ENCODE peak calls at places on chromosomes 11 and 22, in four cellular contexts. One of them, this sample, is unnamed. For H3K27me3, the result is how much of the 10 kb centered on the place peaks cover.

GRCh38 chr11:134504146-134504905 is 92.3 kb upstream of the B3GAT1 start:
- DNase-seq in upper lobe of right lung: peak
- DNase-seq in spleen: peak
- DNase-seq in esophagus muscularis mucosa: no peak
- DNase-seq in this sample: no peak

GRCh38 chr22:43737150-43737828 is 74.8 kb downstream of the EFCAB6 start:
- DNase-seq in upper lobe of right lung: no peak
- DNase-seq in esophagus muscularis mucosa: peak
- DNase-seq in spleen: no peak
- DNase-seq in this sample: no peak

GRCh38 chr11:134667175-134667500 is 255.1 kb upstream of the B3GAT1 start:
- DNase-seq in esophagus muscularis mucosa: peak
- DNase-seq in upper lobe of right lung: no peak
- DNase-seq in spleen: no peak
- DNase-seq in this sample: no peak

GRCh38 chr11:128919192-128919591 is 23.5 kb downstream of the TP53AIP1 start:
- DNase-seq in upper lobe of right lung: no peak
- DNase-seq in esophagus muscularis mucosa: no peak
- DNase-seq in spleen: peak
- DNase-seq in this sample: no peak

GRCh38 chr11:111920908-111921307 is 2.2 kb downstream of the C11orf52 start:
- DNase-seq in spleen: no peak
- DNase-seq in esophagus muscularis mucosa: no peak
- DNase-seq in upper lobe of right lung: no peak
- DNase-seq in this sample: no peak

GRCh38 chr22:29277927-29278326 is 9.9 kb downstream of the EWSR1 start:
- DNase-seq in upper lobe of right lung: no peak
- DNase-seq in esophagus muscularis mucosa: no peak
- DNase-seq in spleen: no peak
- DNase-seq in this sample: no peak

GRCh38 chr11:11519184-11519583 is 102.6 kb downstream of the GALNT18 start:
- DNase-seq in upper lobe of right lung: no peak
- DNase-seq in spleen: no peak
- DNase-seq in esophagus muscularis mucosa: no peak
- DNase-seq in this sample: no peak

GRCh38 chr11:125062196-125062930 is 742 bp upstream of the SLC37A2 start:
- DNase-seq in upper lobe of right lung: no peak
- DNase-seq in esophagus muscularis mucosa: peak
- DNase-seq in spleen: no peak
- DNase-seq in this sample: no peak

GRCh38 chr22:50620861-50621490 is 7.0 kb downstream of the ARSA start:
- DNase-seq in esophagus muscularis mucosa: no peak
- DNase-seq in upper lobe of right lung: peak
- DNase-seq in spleen: peak
- DNase-seq in this sample: peak

GRCh38 chr22:45964926-45965564 is 11.9 kb downstream of the WNT7B start:
- DNase-seq in spleen: no peak
- DNase-seq in esophagus muscularis mucosa: no peak
- DNase-seq in upper lobe of right lung: no peak
- DNase-seq in this sample: no peak

GRCh38 chr22:20159088-20159487 is 8.2 kb upstream of the CCDC188 start:
- DNase-seq in upper lobe of right lung: no peak
- DNase-seq in spleen: no peak
- DNase-seq in esophagus muscularis mucosa: no peak
- DNase-seq in this sample: no peak

GRCh38 chr11:57072640-57073039 is 83.9 kb downstream of the OR5AK2 start:
- DNase-seq in spleen: no peak
- DNase-seq in esophagus muscularis mucosa: no peak
- DNase-seq in upper lobe of right lung: no peak
- DNase-seq in this sample: no peak

GRCh38 chr22:46587492-46588278 is 32.5 kb upstream of the GRAMD4 start:
- DNase-seq in spleen: peak
- DNase-seq in esophagus muscularis mucosa: no peak
- DNase-seq in upper lobe of right lung: peak
- DNase-seq in this sample: peak

GRCh38 chr11:28835790-28836189 is 727.6 kb downstream of the METTL15 start:
- DNase-seq in upper lobe of right lung: no peak
- DNase-seq in esophagus muscularis mucosa: no peak
- DNase-seq in spleen: no peak
- DNase-seq in this sample: no peak

GRCh38 chr11:118791961-118792578 is 1.1 kb upstream of the DDX6 start:
- DNase-seq in spleen: no peak
- DNase-seq in esophagus muscularis mucosa: no peak
- DNase-seq in upper lobe of right lung: peak
- DNase-seq in this sample: peak

GRCh38 chr11:37988031-37988430 is 1390.0 kb upstream of the RAG2 start:
- DNase-seq in esophagus muscularis mucosa: no peak
- DNase-seq in spleen: no peak
- DNase-seq in upper lobe of right lung: no peak
- DNase-seq in this sample: no peak

GRCh38 chr22:49810363-49811013 is 17.2 kb downstream of the BRD1 start:
- DNase-seq in spleen: no peak
- DNase-seq in upper lobe of right lung: no peak
- DNase-seq in esophagus muscularis mucosa: no peak
- DNase-seq in this sample: no peak

GRCh38 chr11:58788355-58789023 is 56.0 kb downstream of the GLYATL2 start:
- DNase-seq in esophagus muscularis mucosa: no peak
- DNase-seq in upper lobe of right lung: no peak
- DNase-seq in spleen: no peak
- DNase-seq in this sample: peak

GRCh38 chr11:20342347-20343279 is 20.9 kb upstream of the HTATIP2 start:
- DNase-seq in upper lobe of right lung: no peak
- DNase-seq in esophagus muscularis mucosa: no peak
- DNase-seq in spleen: no peak
- DNase-seq in this sample: no peak

GRCh38 chr11:130428692-130429681 is 578 bp upstream of the ADAMTS8 start:
- DNase-seq in esophagus muscularis mucosa: no peak
- DNase-seq in spleen: no peak
- DNase-seq in upper lobe of right lung: no peak
- DNase-seq in this sample: no peak

GRCh38 chr11:44601471-44602370 is 36.3 kb downstream of the CD82 start:
- DNase-seq in upper lobe of right lung: no peak
- DNase-seq in esophagus muscularis mucosa: no peak
- DNase-seq in spleen: peak
- DNase-seq in this sample: peak

GRCh38 chr11:12863605-12864121 is 145.5 kb upstream of the RASSF10 start:
- DNase-seq in upper lobe of right lung: no peak
- DNase-seq in esophagus muscularis mucosa: no peak
- DNase-seq in spleen: no peak
- DNase-seq in this sample: no peak
- H3K4me3 ChIP-seq in upper lobe of right lung: no peak
- H3K4me3 ChIP-seq in esophagus muscularis mucosa: no peak
- H3K4me3 ChIP-seq in spleen: no peak
- H3K4me3 ChIP-seq in this sample: no peak

DNA sequence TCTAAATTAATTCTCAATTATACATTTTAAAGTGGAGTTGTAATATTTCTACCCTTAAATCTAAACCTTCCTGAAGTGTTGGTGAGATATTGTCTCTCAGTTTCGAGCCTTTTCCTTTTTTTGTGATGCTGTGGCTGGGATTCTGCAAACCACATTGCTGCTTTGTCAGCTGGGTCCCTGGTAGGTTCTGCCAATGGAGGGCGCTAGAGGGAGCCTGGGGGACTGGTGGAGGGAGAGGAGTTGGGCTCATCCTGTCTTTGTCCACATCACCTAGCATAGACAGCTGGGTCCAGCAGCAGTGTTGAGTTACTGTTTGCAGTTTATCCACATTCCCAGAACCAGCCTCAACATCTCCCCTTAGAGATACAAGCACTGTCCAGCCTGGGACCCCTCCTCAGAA is 41.0 kb downstream of the TRAF6 start:
- DNase-seq in spleen: no peak
- DNase-seq in esophagus muscularis mucosa: no peak
- DNase-seq in upper lobe of right lung: no peak
- DNase-seq in this sample: no peak
- TF ChIP-seq CTCF in spleen: no peak
- TF ChIP-seq CTCF in esophagus muscularis mucosa: no peak
- TF ChIP-seq CTCF in upper lobe of right lung: peak
- TF ChIP-seq CTCF in this sample: peak

DNA sequence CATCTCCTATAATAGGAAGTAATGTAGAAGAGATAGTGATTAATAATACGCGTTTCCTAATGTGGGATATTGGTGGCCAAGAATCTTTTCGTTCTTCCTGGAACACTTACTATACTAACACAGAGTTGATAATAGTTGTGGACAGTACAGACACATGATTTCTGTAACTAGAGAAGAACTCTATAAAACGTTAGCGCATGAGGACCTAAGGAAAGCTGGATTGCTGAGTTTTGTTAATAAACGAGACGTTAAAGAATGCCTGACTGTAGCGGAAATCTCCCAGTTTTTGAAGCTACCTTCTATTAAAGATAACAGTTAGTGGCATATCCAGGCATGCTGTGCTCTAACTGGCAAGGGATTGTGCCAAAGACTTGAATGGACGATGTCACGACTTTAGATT is 83.3 kb downstream of the GGT1 start:
- DNase-seq in upper lobe of right lung: no peak
- DNase-seq in esophagus muscularis mucosa: no peak
- DNase-seq in spleen: no peak
- DNase-seq in this sample: no peak
- H3K27me3 ChIP-seq in upper lobe of right lung: under half
- H3K27me3 ChIP-seq in esophagus muscularis mucosa: under half
- H3K27me3 ChIP-seq in spleen: under half
- H3K27me3 ChIP-seq in this sample: under half

DNA sequence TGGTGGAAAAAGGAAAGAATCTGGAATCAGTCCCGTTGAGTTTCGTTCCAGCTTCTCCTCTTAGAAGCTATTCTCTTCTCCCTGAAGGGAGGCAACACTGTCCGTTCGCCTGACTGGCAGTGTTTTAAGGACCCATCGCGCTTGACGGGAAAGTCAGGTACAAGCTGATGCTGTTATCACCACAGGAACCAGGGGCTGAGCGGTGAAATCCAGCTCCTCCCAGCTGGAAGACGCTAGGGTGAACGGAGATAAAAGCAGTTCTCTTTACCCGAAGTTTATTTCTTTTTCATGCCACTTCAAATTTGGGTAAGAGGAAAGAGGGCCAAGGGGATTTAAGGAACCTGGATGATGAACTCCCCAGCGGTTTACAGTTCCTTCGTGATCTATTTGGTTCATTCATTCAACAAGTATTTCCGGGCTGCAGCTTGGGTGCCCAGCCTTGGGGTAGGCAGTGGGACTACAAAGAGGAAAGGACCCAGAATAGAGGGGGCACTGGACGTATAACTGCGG is 551 bp upstream of the DEUP1 start:
- DNase-seq in spleen: no peak
- DNase-seq in esophagus muscularis mucosa: no peak
- DNase-seq in upper lobe of right lung: no peak
- DNase-seq in this sample: no peak
- H3K4me3 ChIP-seq in spleen: peak
- H3K4me3 ChIP-seq in esophagus muscularis mucosa: peak
- H3K4me3 ChIP-seq in upper lobe of right lung: peak
- H3K4me3 ChIP-seq in this sample: no peak